ENCODE peak calls at places on chromosomes 13 and 19, in ten cellular contexts. One of them, this sample, is unnamed.

GRCh38 chr13:28707629-28708427 is 10.9 kb downstream of the SLC46A3 start:
- DNase-seq in dorsolateral prefrontal cortex: no peak
- DNase-seq in esophagus squamous epithelium: no peak
- DNase-seq in stomach: no peak
- DNase-seq in AG09309: peak
- DNase-seq in DND-41: no peak
- DNase-seq in tibial artery: no peak
- DNase-seq in spleen: no peak
- DNase-seq in lower leg skin: no peak
- DNase-seq in hepatocyte: peak
- DNase-seq in this sample: peak

GRCh38 chr13:93248627-93249047 is 22.0 kb downstream of the GPC6 start:
- DNase-seq in dorsolateral prefrontal cortex: no peak
- DNase-seq in esophagus squamous epithelium: no peak
- DNase-seq in stomach: peak
- DNase-seq in AG09309: no peak
- DNase-seq in DND-41: no peak
- DNase-seq in tibial artery: peak
- DNase-seq in spleen: no peak
- DNase-seq in lower leg skin: no peak
- DNase-seq in hepatocyte: peak
- DNase-seq in this sample: no peak

GRCh38 chr13:39455534-39456175 is 147.3 kb downstream of the LHFPL6 start:
- DNase-seq in dorsolateral prefrontal cortex: no peak
- DNase-seq in esophagus squamous epithelium: no peak
- DNase-seq in stomach: no peak
- DNase-seq in AG09309: no peak
- DNase-seq in DND-41: no peak
- DNase-seq in tibial artery: no peak
- DNase-seq in spleen: no peak
- DNase-seq in lower leg skin: no peak
- DNase-seq in hepatocyte: no peak
- DNase-seq in this sample: no peak

GRCh38 chr13:101698400-101698799 is 245.9 kb downstream of the ITGBL1 start:
- DNase-seq in dorsolateral prefrontal cortex: no peak
- DNase-seq in esophagus squamous epithelium: no peak
- DNase-seq in stomach: no peak
- DNase-seq in AG09309: peak
- DNase-seq in DND-41: no peak
- DNase-seq in tibial artery: no peak
- DNase-seq in spleen: no peak
- DNase-seq in lower leg skin: no peak
- DNase-seq in hepatocyte: no peak
- DNase-seq in this sample: peak

GRCh38 chr19:43766755-43767043 is 11.9 kb upstream of the SMG9 start:
- DNase-seq in dorsolateral prefrontal cortex: no peak
- DNase-seq in esophagus squamous epithelium: no peak
- DNase-seq in stomach: no peak
- DNase-seq in AG09309: no peak
- DNase-seq in DND-41: no peak
- DNase-seq in tibial artery: no peak
- DNase-seq in spleen: no peak
- DNase-seq in lower leg skin: no peak
- DNase-seq in hepatocyte: no peak
- DNase-seq in this sample: no peak

GRCh38 chr13:113959198-113959597 is 14.7 kb downstream of the C13orf46 start:
- DNase-seq in dorsolateral prefrontal cortex: no peak
- DNase-seq in esophagus squamous epithelium: no peak
- DNase-seq in stomach: peak
- DNase-seq in AG09309: no peak
- DNase-seq in DND-41: no peak
- DNase-seq in tibial artery: no peak
- DNase-seq in spleen: no peak
- DNase-seq in lower leg skin: no peak
- DNase-seq in hepatocyte: no peak
- DNase-seq in this sample: no peak

GRCh38 chr19:40598121-40598917 is 2.9 kb upstream of the LTBP4 start:
- DNase-seq in dorsolateral prefrontal cortex: peak
- DNase-seq in esophagus squamous epithelium: no peak
- DNase-seq in stomach: peak
- DNase-seq in AG09309: no peak
- DNase-seq in DND-41: peak
- DNase-seq in tibial artery: peak
- DNase-seq in spleen: peak
- DNase-seq in lower leg skin: peak
- DNase-seq in hepatocyte: peak
- DNase-seq in this sample: peak

GRCh38 chr13:72983085-72983768 is 75.6 kb upstream of the KLF5 start:
- DNase-seq in dorsolateral prefrontal cortex: no peak
- DNase-seq in esophagus squamous epithelium: no peak
- DNase-seq in stomach: peak
- DNase-seq in AG09309: peak
- DNase-seq in DND-41: no peak
- DNase-seq in tibial artery: no peak
- DNase-seq in spleen: no peak
- DNase-seq in lower leg skin: no peak
- DNase-seq in hepatocyte: peak
- DNase-seq in this sample: peak

GRCh38 chr13:112772539-112772909 is 82.7 kb downstream of the ATP11A start:
- DNase-seq in dorsolateral prefrontal cortex: no peak
- DNase-seq in esophagus squamous epithelium: no peak
- DNase-seq in stomach: no peak
- DNase-seq in AG09309: no peak
- DNase-seq in DND-41: no peak
- DNase-seq in tibial artery: no peak
- DNase-seq in spleen: peak
- DNase-seq in lower leg skin: peak
- DNase-seq in hepatocyte: no peak
- DNase-seq in this sample: no peak

GRCh38 chr13:108428691-108429090 is 159.2 kb downstream of the TNFSF13B start:
- DNase-seq in dorsolateral prefrontal cortex: no peak
- DNase-seq in esophagus squamous epithelium: no peak
- DNase-seq in stomach: no peak
- DNase-seq in AG09309: no peak
- DNase-seq in DND-41: no peak
- DNase-seq in tibial artery: no peak
- DNase-seq in spleen: no peak
- DNase-seq in lower leg skin: no peak
- DNase-seq in hepatocyte: no peak
- DNase-seq in this sample: no peak

GRCh38 chr13:108427355-108427754 is 157.8 kb downstream of the TNFSF13B start:
- DNase-seq in dorsolateral prefrontal cortex: no peak
- DNase-seq in esophagus squamous epithelium: no peak
- DNase-seq in stomach: no peak
- DNase-seq in AG09309: no peak
- DNase-seq in DND-41: no peak
- DNase-seq in tibial artery: no peak
- DNase-seq in spleen: no peak
- DNase-seq in lower leg skin: no peak
- DNase-seq in hepatocyte: no peak
- DNase-seq in this sample: no peak

GRCh38 chr13:108425056-108425455 is 155.5 kb downstream of the TNFSF13B start:
- DNase-seq in dorsolateral prefrontal cortex: no peak
- DNase-seq in esophagus squamous epithelium: no peak
- DNase-seq in stomach: no peak
- DNase-seq in AG09309: no peak
- DNase-seq in DND-41: no peak
- DNase-seq in tibial artery: no peak
- DNase-seq in spleen: no peak
- DNase-seq in lower leg skin: no peak
- DNase-seq in hepatocyte: no peak
- DNase-seq in this sample: no peak

GRCh38 chr13:108426893-108427292 is 157.4 kb downstream of the TNFSF13B start:
- DNase-seq in dorsolateral prefrontal cortex: no peak
- DNase-seq in esophagus squamous epithelium: no peak
- DNase-seq in stomach: no peak
- DNase-seq in AG09309: no peak
- DNase-seq in DND-41: no peak
- DNase-seq in tibial artery: no peak
- DNase-seq in spleen: no peak
- DNase-seq in lower leg skin: no peak
- DNase-seq in hepatocyte: no peak
- DNase-seq in this sample: no peak
- TF ChIP-seq CTCF in dorsolateral prefrontal cortex: no peak
- TF ChIP-seq CTCF in esophagus squamous epithelium: no peak
- TF ChIP-seq CTCF in stomach: no peak
- TF ChIP-seq CTCF in AG09309: no peak
- TF ChIP-seq CTCF in DND-41: no peak
- TF ChIP-seq CTCF in tibial artery: no peak
- TF ChIP-seq CTCF in spleen: no peak
- TF ChIP-seq CTCF in lower leg skin: no peak
- TF ChIP-seq CTCF in hepatocyte: no peak
- TF ChIP-seq CTCF in this sample: no peak

GRCh38 chr19:45682117-45682516 is 9.6 kb downstream of the SNRPD2 start:
- DNase-seq in dorsolateral prefrontal cortex: no peak
- DNase-seq in esophagus squamous epithelium: no peak
- DNase-seq in stomach: no peak
- DNase-seq in AG09309: no peak
- DNase-seq in DND-41: no peak
- DNase-seq in tibial artery: no peak
- DNase-seq in spleen: no peak
- DNase-seq in lower leg skin: no peak
- DNase-seq in hepatocyte: no peak
- DNase-seq in this sample: no peak

GRCh38 chr19:45681391-45682015 is 10.2 kb downstream of the SNRPD2 start:
- DNase-seq in dorsolateral prefrontal cortex: peak
- DNase-seq in esophagus squamous epithelium: peak
- DNase-seq in stomach: peak
- DNase-seq in AG09309: no peak
- DNase-seq in DND-41: peak
- DNase-seq in tibial artery: peak
- DNase-seq in spleen: peak
- DNase-seq in lower leg skin: peak
- DNase-seq in hepatocyte: peak
- DNase-seq in this sample: peak

GRCh38 chr19:45670670-45671453 is 2.8 kb downstream of the GIPR start:
- DNase-seq in dorsolateral prefrontal cortex: no peak
- DNase-seq in esophagus squamous epithelium: no peak
- DNase-seq in stomach: peak
- DNase-seq in AG09309: no peak
- DNase-seq in DND-41: no peak
- DNase-seq in tibial artery: no peak
- DNase-seq in spleen: peak
- DNase-seq in lower leg skin: peak
- DNase-seq in hepatocyte: peak
- DNase-seq in this sample: peak

GRCh38 chr19:45677351-45678230 is 9.6 kb downstream of the GIPR start:
- DNase-seq in dorsolateral prefrontal cortex: peak
- DNase-seq in esophagus squamous epithelium: peak
- DNase-seq in stomach: peak
- DNase-seq in AG09309: no peak
- DNase-seq in DND-41: no peak
- DNase-seq in tibial artery: peak
- DNase-seq in spleen: peak
- DNase-seq in lower leg skin: peak
- DNase-seq in hepatocyte: peak
- DNase-seq in this sample: peak

DNA sequence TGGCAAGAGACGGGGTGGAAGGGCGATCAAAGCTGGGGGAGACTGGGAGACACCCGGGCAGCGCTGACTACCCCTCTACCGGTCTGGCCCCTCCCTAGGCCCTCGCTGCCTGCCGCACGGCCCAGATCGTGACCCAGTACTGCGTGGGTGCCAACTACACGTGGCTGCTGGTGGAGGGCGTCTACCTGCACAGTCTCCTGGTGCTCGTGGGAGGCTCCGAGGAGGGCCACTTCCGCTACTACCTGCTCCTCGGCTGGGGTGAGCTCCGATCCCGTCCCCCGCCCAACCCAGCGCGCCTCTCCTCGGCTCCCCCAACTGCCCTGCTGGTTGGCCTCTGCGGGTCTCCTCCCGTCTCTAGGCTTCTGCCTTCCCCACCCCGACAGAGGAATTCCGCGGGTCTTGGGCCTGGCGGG is 8.8 kb downstream of the GIPR start:
- DNase-seq in dorsolateral prefrontal cortex: no peak
- DNase-seq in esophagus squamous epithelium: no peak
- DNase-seq in stomach: peak
- DNase-seq in AG09309: no peak
- DNase-seq in DND-41: no peak
- DNase-seq in tibial artery: no peak
- DNase-seq in spleen: peak
- DNase-seq in lower leg skin: no peak
- DNase-seq in hepatocyte: peak
- DNase-seq in this sample: no peak
- H3K4me3 ChIP-seq in dorsolateral prefrontal cortex: peak
- H3K4me3 ChIP-seq in esophagus squamous epithelium: peak
- H3K4me3 ChIP-seq in stomach: peak
- H3K4me3 ChIP-seq in AG09309: no peak
- H3K4me3 ChIP-seq in DND-41: no peak
- H3K4me3 ChIP-seq in tibial artery: peak
- H3K4me3 ChIP-seq in spleen: peak
- H3K4me3 ChIP-seq in lower leg skin: no peak
- H3K4me3 ChIP-seq in hepatocyte: peak
- H3K4me3 ChIP-seq in this sample: peak

GRCh38 chr13:30702006-30702405 is 33.3 kb upstream of the ALOX5AP start:
- DNase-seq in dorsolateral prefrontal cortex: no peak
- DNase-seq in esophagus squamous epithelium: no peak
- DNase-seq in stomach: no peak
- DNase-seq in AG09309: no peak
- DNase-seq in DND-41: peak
- DNase-seq in tibial artery: no peak
- DNase-seq in spleen: no peak
- DNase-seq in lower leg skin: no peak
- DNase-seq in hepatocyte: no peak
- DNase-seq in this sample: no peak
- TF ChIP-seq CTCF in dorsolateral prefrontal cortex: no peak
- TF ChIP-seq CTCF in esophagus squamous epithelium: no peak
- TF ChIP-seq CTCF in stomach: no peak
- TF ChIP-seq CTCF in AG09309: no peak
- TF ChIP-seq CTCF in DND-41: no peak
- TF ChIP-seq CTCF in tibial artery: no peak
- TF ChIP-seq CTCF in spleen: no peak
- TF ChIP-seq CTCF in lower leg skin: no peak
- TF ChIP-seq CTCF in hepatocyte: no peak
- TF ChIP-seq CTCF in this sample: no peak

DNA sequence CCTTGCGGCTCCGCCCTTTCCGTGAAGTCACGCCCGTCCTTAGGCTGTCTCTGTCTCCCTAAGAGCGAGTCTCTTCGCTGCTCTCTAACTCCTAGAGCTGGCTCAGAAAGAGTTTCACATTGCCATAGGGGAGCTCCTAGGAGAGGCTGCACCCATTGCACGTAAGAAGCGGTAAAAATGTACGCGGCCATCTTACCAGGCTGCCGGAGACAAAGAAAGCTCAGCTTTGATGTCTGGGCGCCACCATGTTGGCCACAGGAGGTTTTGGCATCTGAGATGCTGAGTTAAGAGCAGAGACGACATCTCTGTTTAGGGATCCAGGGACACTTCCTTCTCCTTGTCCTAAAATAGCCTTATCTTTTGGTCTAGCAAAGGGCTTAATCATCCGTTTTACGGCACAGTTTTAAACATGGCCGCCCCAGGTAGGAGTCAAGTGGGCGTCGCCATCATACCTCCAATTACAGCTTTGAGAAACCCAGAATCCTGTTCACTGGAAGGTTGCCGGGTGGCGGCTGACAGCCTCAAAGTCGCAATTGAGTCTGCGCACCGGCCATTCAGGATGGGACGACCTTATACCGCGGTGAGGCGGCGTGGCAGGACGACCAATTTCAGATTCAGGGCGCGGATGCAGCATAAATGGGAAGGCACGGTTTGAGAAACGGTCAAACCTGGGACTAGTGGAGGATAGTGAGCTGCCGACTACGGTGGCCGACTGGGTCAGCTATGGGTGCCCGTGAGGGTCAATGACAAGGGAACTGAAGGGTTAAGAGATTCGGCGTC is at the start of gene ZNF793:
- DNase-seq in dorsolateral prefrontal cortex: peak
- DNase-seq in esophagus squamous epithelium: peak
- DNase-seq in stomach: peak
- DNase-seq in AG09309: peak
- DNase-seq in DND-41: no peak
- DNase-seq in tibial artery: peak
- DNase-seq in spleen: peak
- DNase-seq in lower leg skin: peak
- DNase-seq in hepatocyte: peak
- DNase-seq in this sample: peak
- H3K4me3 ChIP-seq in dorsolateral prefrontal cortex: peak
- H3K4me3 ChIP-seq in esophagus squamous epithelium: peak
- H3K4me3 ChIP-seq in stomach: peak
- H3K4me3 ChIP-seq in AG09309: peak
- H3K4me3 ChIP-seq in DND-41: no peak
- H3K4me3 ChIP-seq in tibial artery: peak
- H3K4me3 ChIP-seq in spleen: peak
- H3K4me3 ChIP-seq in lower leg skin: peak
- H3K4me3 ChIP-seq in hepatocyte: peak
- H3K4me3 ChIP-seq in this sample: peak

This sample was measured in foreskin fibroblast.